ENCODE peak calls at places on chromosomes 7 and 10, in seven cellular contexts. M is AG04450, O is ascending aorta, J is AG09319, L is fibroblast of pulmonary artery, E is HCT116, D is breast epithelium. P is an unnamed sample.

GRCh38 chr10:86730227-86730626 is 26.2 kb upstream of the BMPR1A start:
- DNase-seq in M (no peak), O (no peak), J (no peak), L (peak), E (no peak), D (no peak), P (no peak)

GRCh38 chr10:33886299-33886698 is 551.8 kb upstream of the NRP1 start:
- DNase-seq in M (no peak), O (no peak), J (no peak), L (no peak), E (no peak), D (no peak), P (no peak)

GRCh38 chr7:3243256-3243655 is 57.8 kb upstream of the SDK1 start:
- DNase-seq in M (no peak), O (no peak), J (no peak), L (no peak), E (no peak), D (no peak), P (no peak)

GRCh38 chr10:22230331-22230833 is 12.6 kb upstream of the EBLN1 start:
- DNase-seq in M (no peak), O (no peak), J (no peak), L (peak), E (peak), D (no peak), P (no peak)

GRCh38 chr10:48377751-48378585 is 71.5 kb downstream of the MAPK8 start:
- DNase-seq in M (no peak), O (no peak), J (no peak), L (no peak), E (no peak), D (no peak), P (no peak)

GRCh38 chr7:141466151-141466904 is 84.9 kb upstream of the AGK start:
- DNase-seq in M (no peak), O (no peak), J (no peak), L (no peak), E (no peak), D (no peak), P (no peak)

GRCh38 chr10:58412502-58412961 is 27.3 kb downstream of the TFAM start:
- DNase-seq in M (peak), O (no peak), J (no peak), L (peak), E (no peak), D (no peak), P (no peak)

GRCh38 chr7:35003679-35004278 is 33.5 kb downstream of the DPY19L1 start:
- DNase-seq in M (peak), O (no peak), J (no peak), L (peak), E (peak), D (no peak), P (no peak)

GRCh38 chr7:1537631-1538412 is 7.3 kb downstream of the MAFK start:
- DNase-seq in M (peak), O (peak), J (peak), L (peak), E (no peak), D (peak), P (peak)

GRCh38 chr7:108875139-108875538 is 305.5 kb downstream of the DNAJB9 start:
- DNase-seq in M (no peak), O (no peak), J (no peak), L (peak), E (peak), D (no peak), P (no peak)
- TF ChIP-seq CTCF in M (no peak), O (no peak), J (no peak), L (peak), E (peak), D (no peak), P (no peak)

GRCh38 chr7:105389889-105390288 is 1.2 kb upstream of the SRPK2 start:
- DNase-seq in M (no peak), O (no peak), J (no peak), L (no peak), E (no peak), D (no peak), P (no peak)

GRCh38 chr7:105388373-105389089 is at the start of gene SRPK2:
- DNase-seq in M (no peak), O (peak), J (no peak), L (peak), E (no peak), D (peak), P (no peak)

GRCh38 chr7:105387621-105388372 is 924 bp downstream of the SRPK2 start:
- DNase-seq in M (no peak), O (peak), J (peak), L (peak), E (no peak), D (peak), P (no peak)

GRCh38 chr7:105391429-105391828 is 2.7 kb upstream of the SRPK2 start:
- DNase-seq in M (no peak), O (no peak), J (no peak), L (no peak), E (no peak), D (no peak), P (no peak)

DNA sequence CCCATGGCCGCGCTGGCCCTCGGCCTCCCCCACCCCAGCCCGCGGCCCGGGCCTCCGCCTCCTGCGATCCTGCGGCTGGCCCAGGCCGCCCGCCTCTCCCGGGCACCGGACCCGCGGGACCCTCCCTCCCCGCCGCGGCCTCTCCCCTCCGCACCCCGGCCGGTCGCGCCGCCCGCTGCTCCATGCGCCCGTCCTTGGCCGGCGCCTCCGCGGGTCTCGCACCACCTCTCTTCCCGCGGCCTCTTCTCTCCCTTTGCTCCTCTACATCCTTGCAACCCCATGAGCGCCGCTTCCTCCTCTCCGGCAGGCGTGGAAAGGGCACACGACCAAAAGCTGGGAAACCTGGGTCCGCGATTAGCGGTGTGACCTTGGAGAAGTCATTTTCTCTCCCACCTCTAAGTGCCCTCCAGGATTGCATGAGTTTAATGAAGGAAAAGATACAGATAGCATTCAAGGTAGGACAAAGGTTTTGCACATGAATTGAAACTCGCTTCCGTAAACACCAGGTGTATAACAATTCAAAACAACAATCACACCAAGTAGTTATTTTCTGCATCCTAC is 449 bp upstream of the SRPK2 start:
- DNase-seq in M (no peak), O (no peak), J (no peak), L (peak), E (peak), D (no peak), P (no peak)
- TF ChIP-seq CTCF in M (peak), O (no peak), J (no peak), L (no peak), E (no peak), D (no peak), P (no peak)

DNA sequence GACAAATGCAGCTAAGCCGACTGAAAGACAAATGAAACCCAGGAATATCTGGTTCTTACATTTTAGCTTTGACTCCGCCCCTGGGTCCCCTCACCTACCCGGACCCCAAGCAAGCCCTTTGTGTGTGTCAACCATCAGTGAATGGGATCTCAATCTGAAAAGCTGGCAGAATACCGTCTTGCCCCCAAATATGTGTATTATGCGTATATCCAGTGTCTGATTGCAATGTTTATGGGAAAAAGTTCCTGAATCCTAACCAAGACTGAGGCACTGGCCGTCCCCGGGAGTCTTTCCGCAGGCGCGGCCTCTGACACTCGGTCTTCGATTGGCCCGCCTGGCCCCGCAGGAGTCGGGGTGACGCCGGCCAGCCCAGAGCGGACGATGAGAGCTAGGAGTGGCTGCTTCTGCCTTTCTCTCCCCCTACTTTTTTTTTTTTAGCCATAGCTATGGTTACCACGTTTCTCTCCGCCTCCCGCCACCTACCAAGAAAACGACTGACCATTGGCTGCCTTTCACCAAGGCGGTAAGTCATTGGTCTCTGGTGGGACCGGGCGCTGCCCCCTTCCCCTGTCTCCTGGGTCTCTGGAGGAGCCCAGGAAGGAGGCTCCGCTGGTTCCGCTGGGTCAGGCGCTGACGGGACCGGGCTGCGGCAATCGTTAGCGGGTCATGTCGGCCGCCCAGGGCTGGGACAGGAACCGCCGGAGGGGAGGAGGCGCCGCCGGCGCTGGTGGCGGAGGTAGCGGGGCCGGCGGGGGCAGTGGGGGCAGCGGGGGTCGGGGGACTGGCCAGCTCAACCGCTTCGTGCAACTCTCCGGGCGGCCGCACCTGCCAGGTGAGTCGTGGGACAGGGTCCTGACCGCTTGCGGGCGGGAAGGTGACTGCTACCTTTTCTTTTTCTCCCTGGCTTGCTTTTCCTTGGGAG is at the start of gene KLHDC10:
- DNase-seq in M (peak), O (peak), J (peak), L (peak), E (peak), D (peak), P (peak)
- TF ChIP-seq CTCF in M (no peak), O (no peak), J (no peak), L (no peak), E (no peak), D (no peak), P (no peak)

DNA sequence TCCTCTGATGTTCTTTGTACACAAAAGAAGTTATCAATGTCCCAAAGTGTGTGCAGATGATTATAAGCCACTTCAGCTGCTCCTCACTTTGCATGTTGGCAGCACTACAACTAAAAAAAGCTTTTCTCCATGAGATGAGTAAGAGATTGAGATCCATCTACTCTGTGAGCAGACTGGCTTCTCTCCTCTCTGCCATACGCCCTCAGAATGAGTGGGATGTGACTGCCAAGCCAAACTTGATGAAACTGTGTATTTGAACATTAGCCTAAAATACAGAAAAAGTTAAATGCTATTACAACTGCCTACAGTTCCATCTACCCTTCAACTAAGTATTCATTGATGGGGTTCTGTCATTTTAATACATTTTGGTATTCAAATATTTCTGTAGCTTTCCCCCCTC is 102.9 kb upstream of the ETV1 start:
- DNase-seq in M (no peak), O (no peak), J (no peak), L (no peak), E (no peak), D (no peak), P (no peak)
- TF ChIP-seq CTCF in M (no peak), O (no peak), J (no peak), L (no peak), E (no peak), D (no peak), P (no peak)

GRCh38 chr10:123146892-123147634 is 873 bp upstream of the HMX2 start:
- DNase-seq in M (no peak), O (no peak), J (no peak), L (no peak), E (no peak), D (no peak), P (no peak)
- TF ChIP-seq CTCF in M (no peak), O (no peak), J (no peak), L (no peak), E (no peak), D (no peak), P (no peak)

GRCh38 chr10:99623919-99624318 is 3.7 kb upstream of the SLC25A28 start:
- DNase-seq in M (no peak), O (no peak), J (no peak), L (no peak), E (no peak), D (no peak), P (no peak)

GRCh38 chr10:99621454-99622246 is 1.4 kb upstream of the SLC25A28 start:
- DNase-seq in M (no peak), O (no peak), J (peak), L (no peak), E (no peak), D (no peak), P (no peak)

GRCh38 chr10:99619090-99619800 is 994 bp downstream of the SLC25A28 start:
- DNase-seq in M (no peak), O (no peak), J (no peak), L (peak), E (no peak), D (no peak), P (no peak)

GRCh38 chr10:99619851-99620712 is at the start of gene SLC25A28:
- DNase-seq in M (peak), O (peak), J (peak), L (peak), E (peak), D (peak), P (peak)

GRCh38 chr10:99620713-99621453 is 644 bp upstream of the SLC25A28 start:
- DNase-seq in M (peak), O (peak), J (peak), L (peak), E (peak), D (peak), P (peak)
- TF ChIP-seq CTCF in M (no peak), O (no peak), J (no peak), L (no peak), E (peak), D (peak), P (no peak)

DNA sequence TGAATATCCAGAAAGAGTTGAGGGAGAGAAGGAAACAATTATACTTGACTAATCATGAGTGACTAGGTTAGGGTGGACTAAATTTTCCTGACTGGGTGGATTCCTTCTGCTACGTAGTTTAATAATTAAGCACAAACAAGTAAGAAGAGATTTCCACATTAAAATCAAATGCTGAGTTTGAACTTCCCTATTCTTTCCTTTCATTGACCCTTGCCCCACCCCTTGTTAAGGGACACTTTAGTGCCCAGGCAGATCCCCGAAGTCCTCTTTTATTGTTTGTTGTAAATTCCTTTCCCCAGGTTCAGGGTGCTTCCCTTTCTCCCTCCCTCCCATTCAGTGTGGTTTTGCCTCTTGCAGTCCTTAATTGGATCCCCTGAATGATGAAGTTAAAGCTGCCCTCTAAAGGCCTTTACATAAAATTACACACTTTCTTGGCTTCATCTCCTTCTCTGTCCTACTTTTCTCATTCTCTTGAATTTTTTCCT is 8.8 kb upstream of the SPAM1 start:
- DNase-seq in M (no peak), O (no peak), J (no peak), L (peak), E (peak), D (no peak), P (no peak)
- TF ChIP-seq CTCF in M (peak), O (no peak), J (no peak), L (peak), E (peak), D (no peak), P (no peak)

DNA sequence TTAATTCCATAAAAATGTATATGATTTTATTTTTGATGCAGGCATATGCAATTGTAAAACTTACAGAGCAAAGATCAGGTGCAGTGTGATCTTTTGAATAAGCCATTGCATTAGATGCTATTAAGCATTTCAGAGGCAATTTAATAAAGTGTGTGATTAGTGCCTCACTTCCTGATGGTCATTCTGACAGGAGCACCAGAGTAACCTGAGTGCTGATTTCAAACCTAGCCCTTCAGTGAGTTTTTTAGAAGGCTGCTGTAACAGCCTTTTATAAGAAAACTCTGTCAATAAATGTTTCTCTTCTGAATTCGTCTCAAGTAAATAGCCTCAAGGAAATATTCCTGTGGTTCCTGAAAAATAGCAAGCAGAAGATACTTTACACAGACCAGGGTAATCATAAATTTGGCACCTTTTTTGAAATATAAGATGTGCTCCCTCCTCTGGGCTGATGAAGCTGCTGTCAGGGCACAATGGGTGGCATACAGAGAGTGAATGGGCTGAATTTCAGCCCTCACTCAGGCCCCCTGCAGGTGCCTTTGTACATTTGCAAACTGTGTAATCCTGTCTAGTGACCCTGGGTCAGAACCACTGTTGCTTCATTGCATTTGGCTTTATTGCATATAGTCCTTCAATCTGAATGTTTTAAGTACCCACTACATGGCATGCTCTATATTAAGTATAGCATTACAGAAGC is 193.7 kb upstream of the CSTF2T start:
- DNase-seq in M (no peak), O (no peak), J (no peak), L (peak), E (peak), D (no peak), P (no peak)
- TF ChIP-seq CTCF in M (no peak), O (no peak), J (peak), L (peak), E (peak), D (no peak), P (no peak)

GRCh38 chr10:52950578-52950977 is 178.0 kb upstream of the MBL2 start:
- DNase-seq in M (no peak), O (no peak), J (no peak), L (no peak), E (no peak), D (no peak), P (no peak)

GRCh38 chr10:52952391-52953079 is 180.0 kb upstream of the MBL2 start:
- DNase-seq in M (no peak), O (no peak), J (no peak), L (no peak), E (no peak), D (no peak), P (no peak)

GRCh38 chr10:52954407-52954806 is 181.8 kb upstream of the MBL2 start:
- DNase-seq in M (no peak), O (no peak), J (no peak), L (no peak), E (no peak), D (no peak), P (no peak)

GRCh38 chr10:52951819-52952218 is 179.2 kb upstream of the MBL2 start:
- DNase-seq in M (peak), O (no peak), J (no peak), L (peak), E (no peak), D (no peak), P (no peak)

DNA sequence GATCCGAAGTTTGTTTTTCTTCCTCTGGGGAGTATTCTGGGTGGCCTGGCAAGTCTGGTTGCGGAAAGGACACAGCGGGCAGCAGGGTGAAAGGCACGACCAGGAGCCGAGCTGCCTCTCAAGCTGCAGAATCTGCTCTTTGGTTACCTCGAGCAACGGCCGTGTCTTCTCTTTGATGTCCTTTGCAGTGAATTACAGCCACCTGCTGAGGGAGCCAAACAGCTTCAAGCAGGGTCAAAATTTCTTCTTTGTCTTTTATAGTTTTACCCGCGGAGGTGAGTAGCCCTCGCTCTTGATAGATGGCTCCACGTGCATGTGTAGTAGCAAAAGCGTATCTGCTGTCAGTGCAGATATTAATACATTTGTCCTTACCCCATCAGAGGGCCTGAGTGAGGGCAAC is 177.3 kb upstream of the MBL2 start:
- DNase-seq in M (no peak), O (no peak), J (no peak), L (no peak), E (no peak), D (no peak), P (no peak)
- TF ChIP-seq CTCF in M (no peak), O (no peak), J (no peak), L (no peak), E (no peak), D (no peak), P (no peak)